ENCODE peak calls at places on chromosome 16, in five cellular contexts. G is activated CD4-positive, CD25-positive, alpha-beta regulatory T cell treated with anti-CD3 and anti-CD28 coated beads, Interleukin-2, amount 50 U/mL, for 16 hours; B is mucosa of gallbladder; X is left ventricle myocardium inferior; Z is posterior cingulate gyrus. D is an unnamed sample.

GRCh38 chr16:31135535-31136286 is at the start of gene PRSS8:
- DNase-seq in G (no peak), B (peak), X (no peak), Z (no peak), D (no peak)

GRCh38 chr16:83954577-83955016 is 1.6 kb downstream of the OSGIN1 start:
- DNase-seq in G (no peak), B (peak), X (peak), Z (no peak), D (peak)

GRCh38 chr16:782263-782662 is 5.9 kb downstream of the RPUSD1 start:
- DNase-seq in G (no peak), B (no peak), X (no peak), Z (no peak), D (no peak)

GRCh38 chr16:56679813-56680212 is 2.5 kb upstream of the MT1X start:
- DNase-seq in G (no peak), B (no peak), X (no peak), Z (no peak), D (no peak)

GRCh38 chr16:87897563-87898505 is 28.5 kb upstream of the SLC7A5 start:
- DNase-seq in G (peak), B (no peak), X (no peak), Z (no peak), D (no peak)

GRCh38 chr16:71746442-71747046 is 22.0 kb upstream of the PHLPP2 start:
- DNase-seq in G (no peak), B (no peak), X (no peak), Z (no peak), D (no peak)

GRCh38 chr16:10003486-10003885 is 178.7 kb downstream of the GRIN2A start:
- DNase-seq in G (no peak), B (no peak), X (no peak), Z (no peak), D (no peak)

GRCh38 chr16:27025581-27025980 is 41.1 kb upstream of the C16orf82 start:
- DNase-seq in G (no peak), B (no peak), X (no peak), Z (no peak), D (no peak)

GRCh38 chr16:67563708-67564468 is 1.6 kb downstream of the CTCF start:
- DNase-seq in G (no peak), B (peak), X (no peak), Z (no peak), D (no peak)

GRCh38 chr16:59296002-59296401 is 561.9 kb upstream of the GOT2 start:
- DNase-seq in G (no peak), B (no peak), X (no peak), Z (no peak), D (no peak)

GRCh38 chr16:26542198-26542597 is 524.5 kb upstream of the C16orf82 start:
- DNase-seq in G (no peak), B (no peak), X (no peak), Z (no peak), D (no peak)

GRCh38 chr16:3736116-3736515 is 18.8 kb upstream of the TRAP1 start:
- DNase-seq in G (no peak), B (no peak), X (no peak), Z (peak), D (no peak)

GRCh38 chr16:23148513-23149266 is 562 bp downstream of the USP31 start:
- DNase-seq in G (no peak), B (peak), X (peak), Z (peak), D (peak)

GRCh38 chr16:67861877-67862276 is 11.0 kb upstream of the EDC4 start:
- DNase-seq in G (no peak), B (no peak), X (no peak), Z (no peak), D (no peak)

GRCh38 chr16:13866073-13866472 is 53.9 kb upstream of the ERCC4 start:
- DNase-seq in G (no peak), B (peak), X (peak), Z (no peak), D (peak)

GRCh38 chr16:50372611-50373344 is 4.0 kb upstream of the BRD7 start:
- DNase-seq in G (no peak), B (peak), X (peak), Z (no peak), D (peak)

GRCh38 chr16:22813946-22814325 is at the start of gene HS3ST2:
- DNase-seq in G (no peak), B (no peak), X (peak), Z (peak), D (peak)

GRCh38 chr16:54987081-54987480 is 56.4 kb downstream of the IRX5 start:
- DNase-seq in G (no peak), B (no peak), X (no peak), Z (peak), D (no peak)

GRCh38 chr16:29662729-29663019 is 373 bp upstream of the SPN start:
- DNase-seq in G (no peak), B (no peak), X (no peak), Z (no peak), D (no peak)

GRCh38 chr16:10405386-10405939 is 19.6 kb downstream of the ATF7IP2 start:
- DNase-seq in G (no peak), B (no peak), X (no peak), Z (no peak), D (peak)